ENCODE peak calls at places on chromosomes 11 and 22, in six cellular contexts. C is iris pigment epithelial cell; K is fibroblast of villous mesenchyme; R is GF-D8; H is central memory CD8-positive, alpha-beta T cell; I is caudate nucleus. T is an unnamed sample.

GRCh38 chr22:30438559-30438958 is 13.0 kb downstream of the MTFP1 start:
- DNase-seq in K (no peak), C (no peak), H (no peak), I (no peak), R (no peak), T (no peak)

GRCh38 chr11:114280696-114281095 is 15.5 kb upstream of the NNMT start:
- DNase-seq in R (no peak), I (no peak), C (peak; percentile 89), H (no peak), K (peak; percentile 94), T (peak; percentile 90)

GRCh38 chr11:73141031-73141308 is 1.1 kb downstream of the FCHSD2 start:
- DNase-seq in K (no peak), C (no peak), R (no peak), H (no peak), I (no peak), T (peak; percentile 30)

GRCh38 chr11:29310016-29310415 is 706.8 kb downstream of the KCNA4 start:
- DNase-seq in H (no peak), C (peak; percentile 94), I (no peak), R (no peak), K (no peak), T (peak; percentile 66)

GRCh38 chr11:78889698-78890097 is 315.0 kb upstream of the NARS2 start:
- DNase-seq in C (no peak), I (no peak), H (no peak), K (no peak), R (no peak), T (no peak)

GRCh38 chr22:29830585-29830984 is 7.5 kb downstream of the ASCC2 start:
- DNase-seq in H (no peak), C (peak; percentile 6), K (no peak), I (no peak), R (no peak), T (peak; percentile 3)

GRCh38 chr22:44259366-44260215 is 53.2 kb downstream of the SHISAL1 start:
- DNase-seq in C (no peak), I (no peak), K (no peak), H (no peak), R (no peak), T (no peak)

GRCh38 chr11:130979386-130979972 is 63.2 kb upstream of the SNX19 start:
- DNase-seq in C (peak; percentile 49), H (no peak), R (no peak), K (peak; percentile 45), I (no peak), T (peak; percentile 39)

GRCh38 chr22:38305481-38306448 is 11.5 kb downstream of the CSNK1E start:
- DNase-seq in H (no peak), I (no peak), K (peak; percentile 62), C (peak; percentile 63), R (no peak), T (peak; percentile 56)

GRCh38 chr11:116360542-116360941 is 412.2 kb downstream of the BUD13 start:
- DNase-seq in C (no peak), H (no peak), K (no peak), I (no peak), R (no peak), T (peak; percentile 70)

GRCh38 chr11:2102132-2102882 is 36.9 kb downstream of the IGF2 start:
- DNase-seq in I (no peak), H (no peak), C (no peak), R (no peak), K (no peak), T (peak; percentile 42)

T was measured in dermis blood vessel endothelial cell.